ENCODE peak calls at places on chromosomes 3 and 15, in six cellular contexts. W is H54, I is AG09319, E is myocyte, N is NCI-H1105 treated with DMSO at 0.1 percent for 48 hours, Y is COR-L47. X is an unnamed sample.

GRCh38 chr15:91072162-91072561 is 27.9 kb upstream of the SV2B start:
- DNase-seq in Y (no peak), I (no peak), E (no peak), W (no peak), N (no peak), X (no peak)

GRCh38 chr3:187265461-187265955 is 26.0 kb downstream of the MASP1 start:
- DNase-seq in W (no peak), N (no peak), E (no peak), Y (no peak), I (no peak), X (no peak)

GRCh38 chr3:141087071-141087824 is 36.1 kb downstream of the SPSB4 start:
- DNase-seq in Y (no peak), W (no peak), N (no peak), I (no peak), E (peak), X (no peak)

GRCh38 chr15:100175406-100176114 is 166.2 kb downstream of the ADAMTS17 start:
- DNase-seq in N (no peak), W (no peak), I (no peak), Y (no peak), E (no peak), X (no peak)

GRCh38 chr3:128317698-128318231 is 148.9 kb downstream of the DNAJB8 start:
- DNase-seq in N (no peak), Y (no peak), I (no peak), E (peak), W (no peak), X (no peak)

GRCh38 chr3:72144773-72145505 is 360.0 kb upstream of the PROK2 start:
- DNase-seq in Y (no peak), I (no peak), E (no peak), N (no peak), W (no peak), X (no peak)

GRCh38 chr3:61425356-61425755 is 136.0 kb upstream of the PTPRG start:
- DNase-seq in I (no peak), N (no peak), W (no peak), E (no peak), Y (no peak), X (no peak)

GRCh38 chr3:45509038-45509767 is 85.3 kb upstream of the LIMD1 start:
- DNase-seq in W (peak), E (peak), I (peak), N (peak), Y (no peak), X (no peak)

GRCh38 chr15:98789020-98789419 is 140.7 kb downstream of the IGF1R start:
- DNase-seq in E (no peak), I (no peak), Y (no peak), W (no peak), N (no peak), X (no peak)

GRCh38 chr3:86175593-86175992 is 815.4 kb downstream of the VGLL3 start:
- DNase-seq in Y (peak), N (no peak), E (no peak), I (no peak), W (no peak), X (no peak)

GRCh38 chr15:70018646-70019600 is 78.8 kb downstream of the TLE3 start:
- DNase-seq in I (no peak), W (no peak), N (no peak), Y (no peak), E (no peak), X (peak)

GRCh38 chr15:47431501-47431900 is 285.8 kb upstream of the SEMA6D start:
- DNase-seq in I (peak), Y (no peak), E (no peak), W (no peak), N (no peak), X (no peak)

GRCh38 chr3:52402706-52403270 is 42.1 kb downstream of the SEMA3G start:
- DNase-seq in I (no peak), E (no peak), Y (no peak), W (no peak), N (no peak), X (no peak)

GRCh38 chr3:49265987-49266386 is 11.0 kb downstream of the C3orf62 start:
- DNase-seq in Y (no peak), W (no peak), I (no peak), N (no peak), E (no peak), X (no peak)

GRCh38 chr15:84398763-84399701 is 163.5 kb downstream of the GOLGA6L4 start:
- DNase-seq in I (no peak), N (no peak), W (no peak), Y (no peak), E (no peak), X (no peak)

GRCh38 chr3:8529738-8530525 is 28.3 kb downstream of the LMCD1 start:
- DNase-seq in I (no peak), N (no peak), Y (no peak), E (no peak), W (peak), X (no peak)

GRCh38 chr15:39624806-39625205 is 43.9 kb downstream of the THBS1 start:
- DNase-seq in E (peak), W (peak), N (no peak), Y (no peak), I (peak), X (no peak)

GRCh38 chr15:96181873-96182301 is 148.6 kb upstream of the NR2F2 start:
- DNase-seq in W (no peak), E (no peak), Y (no peak), I (peak), N (no peak), X (no peak)

GRCh38 chr3:66423791-66424190 is 77.0 kb downstream of the LRIG1 start:
- DNase-seq in E (no peak), W (no peak), Y (no peak), I (no peak), N (no peak), X (no peak)

GRCh38 chr3:134640872-134641470 is 9.9 kb downstream of the KY start:
- DNase-seq in I (no peak), E (no peak), Y (peak), N (peak), W (no peak), X (peak)

GRCh38 chr3:127865941-127866340 is 43.6 kb upstream of the MGLL start:
- DNase-seq in Y (no peak), W (peak), I (no peak), N (no peak), E (peak), X (no peak)

GRCh38 chr3:166809520-166809919 is 570.6 kb downstream of the ZBBX start:
- DNase-seq in Y (no peak), E (no peak), W (no peak), I (no peak), N (no peak), X (no peak)

GRCh38 chr15:99343836-99344551 is 92.7 kb downstream of the LRRC28 start:
- DNase-seq in E (no peak), I (no peak), N (peak), Y (no peak), W (no peak), X (peak)

GRCh38 chr3:32334675-32335074 is 57.0 kb upstream of the CMTM7 start:
- DNase-seq in I (no peak), W (no peak), Y (no peak), N (no peak), E (no peak), X (peak)

GRCh38 chr3:128073807-128074206 is 21.6 kb downstream of the SEC61A1 start:
- DNase-seq in Y (no peak), I (no peak), W (no peak), E (no peak), N (no peak), X (no peak)

GRCh38 chr3:76039431-76039830 is 254.1 kb upstream of the ZNF717 start:
- DNase-seq in E (no peak), I (no peak), W (no peak), Y (no peak), N (no peak), X (no peak)

GRCh38 chr3:17974206-17974841 is 231.9 kb upstream of the TBC1D5 start:
- DNase-seq in E (no peak), Y (no peak), I (no peak), W (no peak), N (no peak), X (no peak)

GRCh38 chr3:185687479-185687878 is 101.4 kb downstream of the SENP2 start:
- DNase-seq in N (peak), E (peak), W (no peak), I (peak), Y (no peak), X (no peak)

GRCh38 chr3:127389415-127389814 is 101.6 kb upstream of the PRR20G start:
- DNase-seq in N (no peak), Y (no peak), W (no peak), E (no peak), I (no peak), X (no peak)

GRCh38 chr3:153601422-153601853 is 439.4 kb downstream of the RAP2B start:
- DNase-seq in N (no peak), W (no peak), Y (no peak), E (no peak), I (no peak), X (no peak)

GRCh38 chr3:16318216-16318615 is 53.2 kb downstream of the OXNAD1 start:
- DNase-seq in Y (no peak), I (peak), N (no peak), E (no peak), W (no peak), X (no peak)

GRCh38 chr3:195807681-195808121 is 4.0 kb downstream of the MUC4 start:
- DNase-seq in W (no peak), N (no peak), I (no peak), E (no peak), Y (no peak), X (no peak)

GRCh38 chr3:171741377-171741776 is 68.9 kb downstream of the PLD1 start:
- DNase-seq in I (no peak), Y (peak), W (no peak), N (peak), E (no peak), X (no peak)

GRCh38 chr15:49424954-49425353 is 1.9 kb downstream of the FGF7 start:
- DNase-seq in I (no peak), W (no peak), N (no peak), Y (no peak), E (no peak), X (no peak)

GRCh38 chr3:73321286-73321685 is 259.8 kb downstream of the EBLN2 start:
- DNase-seq in W (no peak), Y (no peak), N (no peak), I (no peak), E (no peak), X (no peak)

GRCh38 chr3:12869025-12869695 is 27.8 kb upstream of the RPL32 start:
- DNase-seq in I (no peak), W (no peak), N (no peak), E (no peak), Y (no peak), X (peak)

GRCh38 chr15:43274136-43274535 is 7.4 kb upstream of the TGM5 start:
- DNase-seq in Y (no peak), I (no peak), W (peak), N (no peak), E (peak), X (no peak)

GRCh38 chr3:31491660-31492059 is 41.1 kb upstream of the STT3B start:
- DNase-seq in N (no peak), E (no peak), I (no peak), Y (no peak), W (no peak), X (no peak)